ENCODE peak calls at places on chromosome 16, in four cellular contexts. A is tibial nerve, T is MM.1S, E is RWPE2. X is an unnamed sample. For H3K4me1, the result is how much of the 10 kb centered on the place peaks cover.

GRCh38 chr16:53052519-53053501 is at the start of gene CHD9NB:
- DNase-seq in A (no peak), T (peak), E (peak), X (peak)

GRCh38 chr16:80298676-80299075 is 242.1 kb upstream of the DYNLRB2 start:
- DNase-seq in A (no peak), T (no peak), E (no peak), X (no peak)

GRCh38 chr16:16148755-16149154 is 74.5 kb downstream of the ABCC6 start:
- DNase-seq in A (no peak), T (no peak), E (no peak), X (no peak)

GRCh38 chr16:86965331-86965730 is 351.9 kb downstream of the C16orf95 start:
- DNase-seq in A (no peak), T (no peak), E (no peak), X (no peak)

GRCh38 chr16:30609002-30609927 is 924 bp downstream of the ZNF689 start:
- DNase-seq in A (no peak), T (peak), E (no peak), X (peak)

GRCh38 chr16:3580271-3580670 is 3.1 kb upstream of the NLRC3 start:
- DNase-seq in A (no peak), T (no peak), E (no peak), X (no peak)

GRCh38 chr16:71501562-71501961 is 12.4 kb upstream of the ZNF19 start:
- DNase-seq in A (no peak), T (no peak), E (no peak), X (no peak)

GRCh38 chr16:46914556-46915201 is 30.5 kb downstream of the GPT2 start:
- DNase-seq in A (no peak), T (no peak), E (no peak), X (no peak)

GRCh38 chr16:79740153-79740720 is 139.7 kb upstream of the MAF start:
- DNase-seq in A (no peak), T (no peak), E (no peak), X (no peak)

GRCh38 chr16:48720266-48720665 is 110.3 kb upstream of the N4BP1 start:
- DNase-seq in A (no peak), T (peak), E (no peak), X (no peak)

GRCh38 chr16:68972720-68973119 is 129.4 kb downstream of the TANGO6 start:
- DNase-seq in A (no peak), T (no peak), E (no peak), X (peak)

GRCh38 chr16:89314357-89314756 is 96.9 kb downstream of the ZNF778 start:
- DNase-seq in A (no peak), T (no peak), E (no peak), X (no peak)

GRCh38 chr16:24838554-24839266 is 7.1 kb upstream of the SLC5A11 start:
- DNase-seq in A (no peak), T (no peak), E (no peak), X (peak)
- H3K4me3 ChIP-seq in A (no peak), T (no peak), E (no peak), X (no peak)

GRCh38 chr16:66911112-66911511 is 7.6 kb downstream of the CDH16 start:
- DNase-seq in A (no peak), T (no peak), E (no peak), X (no peak)
- H3K27ac ChIP-seq in A (no peak), T (no peak), E (no peak), X (no peak)

GRCh38 chr16:75248142-75248535 is 3.3 kb downstream of the BCAR1 start:
- DNase-seq in A (no peak), T (no peak), E (no peak), X (no peak)
- H3K4me1 ChIP-seq in A (under half), T (under half), E (half or more), X (half or more)

DNA sequence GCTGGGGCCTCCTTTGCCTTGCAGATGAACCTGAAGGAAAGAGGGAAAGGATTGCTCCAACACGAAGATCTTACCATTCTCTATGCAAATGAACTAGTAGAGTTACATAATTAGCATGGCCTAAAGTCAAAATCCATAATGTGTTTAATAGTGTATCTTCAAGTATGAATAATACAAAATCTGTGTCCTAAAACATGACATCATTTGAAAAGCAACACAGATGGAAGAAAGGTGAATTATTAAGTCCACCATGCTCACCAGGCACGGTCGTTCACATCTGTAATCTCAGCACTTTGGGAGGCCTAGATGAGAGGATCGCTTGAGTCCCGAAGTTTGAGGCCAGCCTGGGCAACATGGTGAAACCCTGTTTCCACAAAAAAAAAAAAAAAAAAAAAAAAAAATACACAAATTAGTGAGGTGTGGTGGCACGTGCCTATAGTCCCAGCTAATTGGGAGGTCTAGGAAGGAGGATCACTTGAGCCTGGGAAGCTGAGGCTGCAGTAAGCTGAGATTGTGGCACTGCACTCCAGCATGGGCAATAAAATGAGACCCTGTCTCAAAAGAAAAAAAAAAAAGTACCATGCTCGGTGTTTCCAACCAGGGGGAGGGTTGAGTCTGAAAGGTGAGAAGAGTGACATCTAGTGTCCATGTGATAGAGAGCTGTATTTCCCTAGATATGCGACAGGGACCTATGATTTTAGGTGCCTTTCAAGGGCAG is 6.4 kb downstream of the VWA3A start:
- DNase-seq in A (no peak), T (peak), E (no peak), X (peak)
- H3K4me3 ChIP-seq in A (no peak), T (no peak), E (no peak), X (no peak)

GRCh38 chr16:22006636-22007035 is 1.3 kb upstream of the MOSMO start:
- DNase-seq in A (no peak), T (no peak), E (no peak), X (no peak)
- H3K27ac ChIP-seq in A (no peak), T (no peak), E (peak), X (no peak)

DNA sequence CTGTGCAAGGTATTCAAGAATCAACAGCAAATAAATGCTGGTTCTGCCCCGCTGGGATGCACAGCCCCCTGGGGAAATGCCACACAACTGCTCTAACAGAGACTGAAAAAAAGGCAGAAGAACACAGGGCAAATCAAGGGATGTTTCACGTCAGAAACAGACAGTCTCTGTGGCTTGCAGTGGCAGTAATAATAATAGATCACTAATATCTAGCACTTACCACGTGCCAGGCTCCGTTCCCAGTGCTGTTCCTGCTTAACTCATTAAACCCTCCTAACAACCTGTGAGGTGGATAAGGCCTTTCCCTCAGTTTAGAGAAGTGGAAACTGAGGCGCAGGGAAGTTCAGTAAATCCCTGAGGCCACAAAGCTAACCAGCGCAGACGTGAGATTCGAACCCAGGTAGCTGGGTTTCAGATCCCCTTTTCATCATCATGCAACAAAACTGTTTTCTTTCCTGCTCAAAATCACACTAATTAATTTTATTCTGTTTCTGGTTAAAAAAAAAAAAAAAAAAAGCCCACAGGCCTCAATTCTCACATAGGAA is 36.7 kb downstream of the ARHGAP17 start:
- DNase-seq in A (no peak), T (no peak), E (no peak), X (no peak)
- H3K4me1 ChIP-seq in A (under half), T (under half), E (under half), X (half or more)

GRCh38 chr16:31877876-31878642 is 4.5 kb downstream of the ZNF267 start:
- DNase-seq in A (no peak), T (no peak), E (no peak), X (no peak)

GRCh38 chr16:31873556-31874353 is at the start of gene ZNF267:
- DNase-seq in A (peak), T (peak), E (peak), X (peak)

GRCh38 chr16:31876955-31877828 is 3.6 kb downstream of the ZNF267 start:
- DNase-seq in A (no peak), T (peak), E (no peak), X (peak)

GRCh38 chr16:31874354-31875111 is 926 bp downstream of the ZNF267 start:
- DNase-seq in A (no peak), T (peak), E (no peak), X (peak)

GRCh38 chr16:31875112-31875803 is 1.7 kb downstream of the ZNF267 start:
- DNase-seq in A (no peak), T (no peak), E (no peak), X (no peak)
- H3K4me3 ChIP-seq in A (peak), T (peak), E (peak), X (peak)

DNA sequence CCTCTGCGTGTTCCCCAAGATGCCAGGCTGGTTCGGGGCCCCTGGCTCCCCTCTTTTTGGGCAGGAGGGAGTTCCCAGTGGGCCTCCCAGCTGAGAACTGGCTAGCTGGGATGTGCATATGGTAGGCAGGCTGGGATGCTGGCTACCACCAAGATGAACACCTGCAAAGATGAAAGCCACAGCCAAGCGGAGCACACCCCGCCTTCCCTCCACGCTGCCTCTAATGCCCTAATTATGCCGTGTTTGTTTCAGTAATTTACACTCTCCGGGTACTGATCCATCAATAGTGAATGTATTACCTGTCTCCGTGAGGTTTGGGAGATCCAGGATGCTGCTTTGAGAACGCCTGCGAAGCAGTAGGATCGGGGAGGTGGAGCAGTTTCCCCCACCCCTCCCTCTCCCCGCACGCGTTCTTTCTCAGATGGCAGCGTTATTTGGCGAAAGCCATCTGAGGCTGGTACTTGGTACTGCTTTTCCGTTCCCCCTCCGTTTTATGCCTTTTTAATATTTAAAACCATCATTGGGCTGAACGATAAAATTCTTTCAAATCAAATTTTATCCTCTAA is 28.8 kb upstream of the GSE1 start:
- DNase-seq in A (no peak), T (no peak), E (no peak), X (no peak)
- H3K27ac ChIP-seq in A (no peak), T (no peak), E (no peak), X (no peak)

GRCh38 chr16:66171578-66171977 is 194.9 kb upstream of the CDH5 start:
- DNase-seq in A (no peak), T (no peak), E (no peak), X (no peak)

GRCh38 chr16:66168777-66169176 is 197.7 kb upstream of the CDH5 start:
- DNase-seq in A (no peak), T (no peak), E (no peak), X (no peak)

GRCh38 chr16:66167564-66168291 is 198.8 kb upstream of the CDH5 start:
- DNase-seq in A (no peak), T (no peak), E (no peak), X (peak)

GRCh38 chr16:66170989-66171388 is 195.5 kb upstream of the CDH5 start:
- DNase-seq in A (no peak), T (no peak), E (no peak), X (no peak)

DNA sequence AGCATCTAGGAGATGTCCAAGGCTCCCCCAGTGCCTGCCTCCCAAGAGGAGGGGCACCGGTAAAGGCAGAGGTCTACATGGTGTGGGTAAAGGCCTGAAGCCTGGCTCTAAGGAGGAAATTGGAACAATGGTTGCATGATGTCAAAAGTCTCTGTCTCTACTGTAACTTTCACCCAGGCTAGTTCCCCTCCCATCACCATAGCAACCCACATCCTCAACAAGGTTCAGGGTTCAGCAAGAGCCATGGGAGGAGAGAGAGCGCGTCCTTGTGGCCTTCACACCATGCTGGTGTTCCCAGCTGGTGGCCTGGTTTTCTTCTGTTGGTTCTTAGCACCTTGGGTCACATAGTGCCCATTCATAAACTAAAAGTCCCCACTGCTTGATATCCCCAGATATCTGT is 196.7 kb upstream of the CDH5 start:
- DNase-seq in A (no peak), T (no peak), E (no peak), X (no peak)
- H3K4me1 ChIP-seq in A (under half), T (under half), E (under half), X (under half)

X was measured in SJSA1.